ENCODE peak calls at places on chromosomes 11 and 22, in six cellular contexts. Z is cardiac muscle cell, T is tibial artery, P is OCI-LY7, A is prostate gland, F is transverse colon. H is an unnamed sample.

GRCh38 chr11:6667733-6668374 is 12.2 kb upstream of the DCHS1 start:
- DNase-seq in A (no peak), Z (peak), F (no peak), T (no peak), P (peak), H (no peak)

GRCh38 chr11:1938343-1939005 is 8.7 kb upstream of the MRPL23 start:
- DNase-seq in A (no peak), F (no peak), P (no peak), Z (no peak), T (no peak), H (peak)

GRCh38 chr11:47148903-47149535 is 27.7 kb downstream of the ARFGAP2 start:
- DNase-seq in F (no peak), P (no peak), A (no peak), Z (no peak), T (no peak), H (no peak)

GRCh38 chr11:114017723-114018122 is 41.8 kb upstream of the ZBTB16 start:
- DNase-seq in P (no peak), T (no peak), F (no peak), A (no peak), Z (no peak), H (no peak)

GRCh38 chr11:102390667-102391449 is 43.8 kb downstream of the BIRC2 start:
- DNase-seq in F (peak), A (peak), P (peak), T (peak), Z (peak), H (peak)

GRCh38 chr11:112822478-112823274 is 138.5 kb upstream of the NCAM1 start:
- DNase-seq in F (no peak), T (no peak), P (no peak), A (no peak), Z (no peak), H (no peak)

GRCh38 chr22:44919691-44920090 is 90.1 kb downstream of the PHF21B start:
- DNase-seq in Z (no peak), A (no peak), T (no peak), P (no peak), F (no peak), H (no peak)

GRCh38 chr11:2774173-2775082 is 74.6 kb upstream of the KCNQ1OT1 start:
- DNase-seq in T (peak), P (no peak), A (peak), F (no peak), Z (no peak), H (no peak)

GRCh38 chr11:70544774-70545625 is 146.7 kb downstream of the CTTN start:
- DNase-seq in P (no peak), F (no peak), Z (no peak), T (peak), A (no peak), H (no peak)

GRCh38 chr11:113647108-113647507 is 59.0 kb downstream of the TMPRSS5 start:
- DNase-seq in T (no peak), F (no peak), Z (no peak), P (no peak), A (no peak), H (no peak)

GRCh38 chr11:120985718-120986569 is 38.0 kb upstream of the TBCEL start:
- DNase-seq in F (peak), A (peak), T (no peak), P (no peak), Z (peak), H (peak)

GRCh38 chr11:77197626-77198320 is 69.7 kb downstream of the MYO7A start:
- DNase-seq in F (no peak), P (no peak), Z (no peak), T (peak), A (no peak), H (no peak)

GRCh38 chr11:14519692-14520085 is 497 bp downstream of the PSMA1 start:
- DNase-seq in P (peak), T (no peak), A (no peak), F (no peak), Z (no peak), H (no peak)

GRCh38 chr11:12133539-12134238 is 23.3 kb downstream of the MICAL2 start:
- DNase-seq in A (no peak), T (no peak), Z (no peak), P (no peak), F (no peak), H (no peak)

GRCh38 chr11:70358797-70359196 is 39.5 kb upstream of the CTTN start:
- DNase-seq in P (no peak), F (no peak), T (no peak), Z (no peak), A (no peak), H (no peak)

GRCh38 chr22:38724926-38725571 is 19.3 kb downstream of the GTPBP1 start:
- DNase-seq in Z (peak), A (no peak), P (peak), T (no peak), F (no peak), H (no peak)

GRCh38 chr22:29626497-29627195 is 23.2 kb downstream of the NF2 start:
- DNase-seq in Z (no peak), P (no peak), T (no peak), F (no peak), A (no peak), H (no peak)

GRCh38 chr22:48448821-48449220 is 1378.9 kb downstream of the BRD1 start:
- DNase-seq in Z (no peak), A (no peak), P (no peak), F (no peak), T (no peak), H (no peak)

GRCh38 chr11:128262463-128263345 is 324.7 kb downstream of the ETS1 start:
- DNase-seq in F (no peak), Z (no peak), T (no peak), A (no peak), P (no peak), H (no peak)

GRCh38 chr11:46075168-46075567 is 46.1 kb downstream of the PHF21A start:
- DNase-seq in F (no peak), Z (no peak), T (no peak), A (peak), P (no peak), H (no peak)

GRCh38 chr11:61161190-61162091 is at the start of gene VPS37C:
- DNase-seq in F (peak), P (peak), Z (peak), T (peak), A (peak), H (peak)
- TF ChIP-seq CTCF in F (no peak), P (no peak), Z (no peak), T (peak), A (peak), H (no peak)

GRCh38 chr11:133065847-133066485 is 466.3 kb downstream of the OPCML start:
- DNase-seq in Z (no peak), P (no peak), T (no peak), A (no peak), F (no peak), H (no peak)

GRCh38 chr11:133064961-133065360 is 467.3 kb downstream of the OPCML start:
- DNase-seq in A (no peak), P (no peak), T (no peak), Z (no peak), F (no peak), H (no peak)

GRCh38 chr11:133058501-133058900 is 473.8 kb downstream of the OPCML start:
- DNase-seq in T (no peak), A (no peak), Z (no peak), P (no peak), F (no peak), H (no peak)

GRCh38 chr11:133070053-133070713 is 462.1 kb downstream of the OPCML start:
- DNase-seq in T (no peak), F (no peak), P (no peak), Z (no peak), A (no peak), H (no peak)

GRCh38 chr11:133064152-133064877 is 468.0 kb downstream of the OPCML start:
- DNase-seq in Z (peak), P (no peak), T (peak), F (peak), A (no peak), H (peak)
- TF ChIP-seq CTCF in Z (peak), P (peak), T (no peak), F (peak), A (peak), H (peak)

DNA sequence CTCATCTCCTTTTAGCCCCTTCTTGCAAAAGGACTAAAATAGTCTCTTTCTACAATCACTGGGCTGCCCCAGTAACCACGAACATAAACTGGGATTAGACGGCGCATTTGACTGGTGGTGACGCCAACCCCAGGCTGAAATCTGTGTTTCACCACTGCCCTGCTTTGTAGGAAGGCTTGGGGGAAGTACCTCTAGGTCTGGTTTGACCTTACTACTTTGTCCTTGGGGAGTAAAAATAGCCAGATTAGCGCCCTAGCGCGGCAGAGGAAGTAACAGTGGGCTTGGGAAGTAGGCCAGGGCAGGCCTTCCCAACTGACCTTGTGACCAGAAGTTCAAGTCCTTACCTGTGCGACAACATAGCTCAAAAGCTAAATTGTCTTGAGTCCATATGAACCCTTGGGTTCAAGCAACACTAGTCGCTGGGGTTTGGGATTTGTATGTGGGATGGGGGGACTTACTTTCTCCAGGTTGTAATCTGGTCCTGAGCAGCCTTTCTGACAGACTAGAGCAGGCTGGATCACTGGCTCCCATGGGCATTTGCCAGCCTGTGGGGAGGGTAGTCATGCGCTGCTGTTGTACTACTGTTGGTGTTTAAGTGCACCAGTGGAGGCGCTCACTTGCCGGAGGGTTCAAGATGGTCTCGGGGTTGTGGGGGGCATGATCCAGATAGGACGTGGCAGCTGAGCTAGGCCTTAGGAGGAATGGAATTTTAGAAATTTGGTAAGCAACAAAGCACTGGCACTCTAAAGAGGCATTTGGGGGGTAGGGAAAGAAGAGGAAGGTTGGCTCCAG is 953 bp upstream of the PACS1 start:
- DNase-seq in F (peak), A (peak), T (peak), Z (peak), P (peak), H (no peak)
- TF ChIP-seq CTCF in F (no peak), A (no peak), T (no peak), Z (peak), P (peak), H (no peak)

GRCh38 chr11:34354782-34355181 is 3.0 kb downstream of the ABTB2 start:
- DNase-seq in T (no peak), F (no peak), A (no peak), P (no peak), Z (no peak), H (no peak)

GRCh38 chr11:34356576-34356917 is 1.3 kb downstream of the ABTB2 start:
- DNase-seq in F (no peak), P (no peak), T (peak), A (no peak), Z (peak), H (no peak)

GRCh38 chr11:34355726-34356125 is 2.1 kb downstream of the ABTB2 start:
- DNase-seq in Z (no peak), A (no peak), T (no peak), F (no peak), P (no peak), H (no peak)

GRCh38 chr11:34356918-34357645 is 728 bp downstream of the ABTB2 start:
- DNase-seq in T (peak), Z (peak), P (no peak), A (peak), F (peak), H (peak)

DNA sequence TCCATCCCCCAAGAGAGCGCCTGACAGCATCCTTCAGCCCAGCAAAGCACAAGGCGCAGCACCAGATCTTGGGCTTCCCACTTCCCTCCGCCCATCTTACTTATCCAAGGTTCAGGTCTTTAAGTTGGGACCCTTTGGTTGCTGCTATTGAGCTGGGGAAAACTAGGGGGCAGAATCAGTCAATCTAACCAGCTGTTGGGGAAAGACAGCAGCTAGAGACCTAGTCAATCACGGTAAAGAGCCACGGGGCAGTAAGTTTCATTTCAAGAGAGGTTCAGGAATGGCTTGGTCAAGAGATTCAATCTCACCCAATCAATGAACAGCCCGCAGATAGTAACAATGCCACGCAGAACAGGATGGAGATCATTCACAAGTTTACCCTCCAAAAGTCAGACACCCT is 1.7 kb downstream of the ABTB2 start:
- DNase-seq in F (no peak), Z (no peak), A (no peak), P (no peak), T (no peak), H (no peak)
- TF ChIP-seq CTCF in F (no peak), Z (no peak), A (no peak), P (peak), T (no peak), H (no peak)

GRCh38 chr11:27087425-27087824 is 46.8 kb downstream of the BBOX1 start:
- DNase-seq in Z (no peak), F (no peak), T (no peak), A (no peak), P (no peak), H (no peak)
- TF ChIP-seq CTCF in Z (no peak), F (no peak), T (no peak), A (no peak), P (no peak), H (no peak)

DNA sequence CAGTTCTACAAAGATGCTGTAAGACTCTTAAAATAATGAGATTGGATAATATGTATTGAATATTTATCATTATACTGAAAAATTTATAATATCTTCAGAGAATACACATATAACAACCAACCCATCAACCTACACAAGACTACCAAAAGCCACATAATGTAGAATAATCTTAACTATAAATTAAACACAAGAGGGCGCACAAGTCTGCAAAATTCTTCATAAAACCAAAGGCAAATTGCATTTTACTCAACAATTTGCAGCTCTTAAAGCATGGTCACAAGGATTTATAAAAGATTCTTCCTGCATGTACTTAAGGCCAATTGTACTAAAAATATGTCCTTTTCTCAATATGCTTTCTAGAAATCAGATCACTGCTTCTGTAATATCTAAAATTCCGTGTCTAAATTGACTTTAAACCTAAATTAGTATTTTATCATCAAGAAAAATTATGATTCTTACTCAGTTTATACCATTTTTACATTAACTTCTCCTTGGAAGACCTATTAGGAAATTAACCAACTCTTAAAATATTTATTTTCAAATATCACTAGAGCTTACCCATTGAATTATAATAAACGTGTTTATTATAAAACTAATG is 79.0 kb downstream of the TTC28 start:
- DNase-seq in P (peak), Z (peak), T (no peak), F (no peak), A (no peak), H (no peak)
- TF ChIP-seq CTCF in P (peak), Z (peak), T (peak), F (peak), A (peak), H (peak)

H was measured in nephron progenitor cell.